ENCODE peak calls at places on chromosomes 12 and 14, in six cellular contexts. U, L, Q, Z, V and R are unnamed samples.

GRCh38 chr12:46677749-46678148 is 148.0 kb downstream of the SLC38A4 start:
- DNase-seq in U (no peak), L (peak), Q (peak), Z (no peak), V (no peak), R (peak)

GRCh38 chr14:102775855-102776760 is 1.1 kb upstream of the TRAF3 start:
- DNase-seq in U (peak), L (peak), Q (no peak), Z (no peak), V (no peak), R (peak)

GRCh38 chr12:14185441-14186192 is 179.9 kb upstream of the ATF7IP start:
- DNase-seq in U (peak), L (peak), Q (peak), Z (peak), V (peak), R (peak)

GRCh38 chr14:105330491-105330895 is 15.9 kb downstream of the PACS2 start:
- DNase-seq in U (no peak), L (peak), Q (no peak), Z (no peak), V (no peak), R (peak)

GRCh38 chr12:108270035-108270840 is 68.9 kb downstream of the CMKLR1 start:
- DNase-seq in U (no peak), L (no peak), Q (no peak), Z (no peak), V (no peak), R (no peak)

GRCh38 chr12:47219243-47219642 is 139.5 kb upstream of the AMIGO2 start:
- DNase-seq in U (no peak), L (peak), Q (no peak), Z (no peak), V (no peak), R (no peak)

GRCh38 chr12:101111441-101111840 is 98.6 kb downstream of the SLC5A8 start:
- DNase-seq in U (no peak), L (no peak), Q (no peak), Z (no peak), V (no peak), R (no peak)

GRCh38 chr12:22334696-22335290 is at the start of gene ST8SIA1:
- DNase-seq in U (peak), L (no peak), Q (no peak), Z (peak), V (peak), R (peak)

GRCh38 chr12:108696111-108696995 is 35.0 kb downstream of the CORO1C start:
- DNase-seq in U (no peak), L (peak), Q (no peak), Z (no peak), V (no peak), R (peak)

DNA sequence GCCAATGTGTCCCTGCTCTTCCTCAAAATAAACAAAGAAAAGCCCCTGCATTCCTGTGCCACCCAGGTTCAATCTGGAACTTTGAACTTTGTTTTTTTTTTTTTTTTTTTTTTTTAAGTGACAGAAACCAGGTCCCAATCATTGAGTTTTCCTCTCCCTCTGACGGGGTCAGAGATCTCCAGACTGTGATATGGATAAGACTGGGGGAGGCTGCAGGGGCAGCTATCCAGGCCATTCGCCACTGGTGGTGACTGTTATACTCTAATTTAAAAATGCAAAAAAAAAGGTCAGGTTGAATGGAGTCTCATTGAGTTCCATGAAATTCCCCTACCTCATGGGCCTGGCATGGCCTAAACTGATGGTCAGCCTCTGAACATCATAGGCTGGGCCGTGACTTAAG is 57.0 kb downstream of the TMX1 start:
- DNase-seq in U (no peak), L (no peak), Q (no peak), Z (no peak), V (no peak), R (no peak)
- H2BK120ac ChIP-seq in U (no peak), L (no peak), Q (no peak), Z (no peak), V (no peak), R (no peak)

DNA sequence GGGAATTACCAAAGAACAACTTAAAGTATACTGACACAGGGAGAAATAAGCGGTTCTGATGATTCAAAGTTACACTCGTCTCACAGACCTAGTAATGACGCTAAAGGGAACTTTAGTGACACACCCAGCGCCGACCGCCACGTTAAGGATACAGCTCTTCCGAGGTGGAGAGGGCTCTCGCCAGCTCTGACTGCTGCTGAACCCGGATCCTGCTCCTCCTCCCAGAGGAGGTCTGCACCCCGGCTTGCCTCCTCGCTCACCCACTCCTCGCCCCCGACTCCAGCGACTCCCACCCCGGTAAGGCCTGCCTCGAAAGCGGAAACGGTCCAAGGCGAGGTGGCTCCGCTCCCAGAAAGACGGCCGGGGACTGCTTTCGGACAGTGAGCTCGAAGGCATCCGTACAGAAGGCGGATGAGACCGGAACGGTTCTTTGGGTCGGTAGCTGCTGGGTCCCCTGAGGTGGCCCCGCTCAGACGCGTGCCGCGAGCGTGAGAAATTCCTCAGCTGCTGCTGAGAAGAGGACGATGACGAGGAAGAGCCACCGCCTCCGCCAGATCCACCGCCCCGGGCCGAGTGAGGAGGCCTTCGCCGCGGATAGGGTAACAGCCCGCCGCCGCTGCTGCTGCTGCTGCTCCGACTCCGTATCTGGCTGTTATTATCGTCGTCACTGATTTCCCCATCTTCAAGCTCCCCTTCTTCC is 637 bp downstream of the ZFC3H1 start:
- DNase-seq in U (peak), L (peak), Q (peak), Z (peak), V (peak), R (peak)
- H2BK120ac ChIP-seq in U (no peak), L (peak), Q (no peak), Z (no peak), V (no peak), R (peak)

DNA sequence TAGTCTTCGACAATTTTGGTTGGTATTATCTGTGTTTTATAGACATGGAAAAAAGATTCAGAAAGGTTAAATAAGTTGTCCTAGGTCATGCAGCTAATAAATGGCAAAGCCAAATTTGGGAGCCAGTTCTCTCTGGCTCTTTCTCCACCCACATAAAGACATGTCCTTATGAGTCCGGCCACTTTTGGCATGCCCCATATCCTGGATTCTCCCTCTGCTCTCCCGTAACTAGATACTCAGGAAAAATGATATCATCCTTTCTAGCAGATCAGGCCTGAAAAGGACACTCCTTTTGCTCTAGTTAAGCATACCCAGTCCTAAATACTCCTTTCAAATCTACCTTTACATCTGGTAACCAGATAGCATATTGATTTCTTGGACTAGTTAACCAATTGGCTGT is 64.4 kb downstream of the TTLL5 start:
- DNase-seq in U (no peak), L (peak), Q (no peak), Z (no peak), V (no peak), R (no peak)
- H2BK120ac ChIP-seq in U (no peak), L (no peak), Q (no peak), Z (no peak), V (no peak), R (no peak)

DNA sequence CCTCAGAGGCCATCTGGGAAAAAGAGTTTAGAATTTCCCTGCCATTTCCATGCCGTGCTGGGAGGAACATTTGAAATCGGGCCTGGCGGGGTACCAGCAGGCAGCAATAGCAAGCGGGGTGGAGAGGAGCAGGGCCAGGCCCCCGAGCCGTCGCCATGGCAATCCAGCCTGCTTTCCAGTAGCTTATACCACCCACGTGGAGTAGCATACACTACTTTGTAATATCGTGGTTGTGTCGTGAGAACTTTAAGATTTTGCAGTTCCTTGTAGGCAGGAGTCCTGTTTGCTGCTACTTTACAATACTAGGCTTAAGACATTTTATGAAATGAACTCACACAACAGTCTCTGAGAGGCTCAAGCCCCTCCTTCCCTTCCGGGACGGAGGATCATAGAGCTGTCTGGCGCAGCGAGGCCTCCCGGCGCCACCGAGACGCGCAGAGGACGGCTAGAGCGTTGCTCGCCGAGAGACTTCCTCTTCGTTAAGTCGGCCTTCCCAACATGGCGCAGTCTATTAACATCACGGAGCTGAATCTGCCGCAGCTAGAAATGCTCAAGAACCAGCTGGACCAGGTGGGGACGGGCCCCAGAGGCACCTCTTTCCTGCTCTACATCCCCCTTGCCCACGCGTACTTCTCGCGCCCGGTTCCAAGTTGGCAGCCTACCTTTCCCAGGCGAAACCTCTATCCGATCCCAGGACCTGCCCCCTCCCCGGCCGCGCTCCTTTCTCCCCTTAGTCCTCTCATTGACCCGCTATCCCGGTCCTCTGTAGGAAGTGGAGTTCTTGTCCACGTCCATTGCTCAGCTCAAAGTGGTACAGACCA is at the start of gene PFDN5:
- DNase-seq in U (peak), L (peak), Q (peak), Z (peak), V (peak), R (peak)
- H2BK120ac ChIP-seq in U (no peak), L (peak), Q (no peak), Z (peak), V (no peak), R (no peak)

DNA sequence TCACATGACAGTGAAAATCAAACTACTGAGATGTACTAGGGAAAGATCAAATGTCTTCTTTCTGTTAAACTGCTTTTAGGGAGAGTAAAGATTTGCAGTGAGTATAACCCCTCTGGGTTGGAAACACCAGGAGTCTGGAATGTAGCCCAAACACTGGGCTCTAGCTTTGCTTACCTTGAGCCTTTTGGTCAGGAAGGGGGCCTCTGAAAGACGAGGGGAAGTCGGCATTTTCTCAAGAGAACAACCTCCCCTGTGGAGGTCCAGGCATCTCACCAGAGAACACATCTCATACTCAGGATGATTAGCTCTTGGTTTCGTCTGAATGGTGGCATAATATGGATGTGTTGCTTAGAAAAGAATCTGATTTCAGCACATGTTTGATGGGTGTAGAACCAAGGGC is 169.0 kb downstream of the ZFP36L1 start:
- DNase-seq in U (no peak), L (no peak), Q (no peak), Z (peak), V (no peak), R (no peak)
- H2BK120ac ChIP-seq in U (no peak), L (no peak), Q (no peak), Z (no peak), V (no peak), R (no peak)

DNA sequence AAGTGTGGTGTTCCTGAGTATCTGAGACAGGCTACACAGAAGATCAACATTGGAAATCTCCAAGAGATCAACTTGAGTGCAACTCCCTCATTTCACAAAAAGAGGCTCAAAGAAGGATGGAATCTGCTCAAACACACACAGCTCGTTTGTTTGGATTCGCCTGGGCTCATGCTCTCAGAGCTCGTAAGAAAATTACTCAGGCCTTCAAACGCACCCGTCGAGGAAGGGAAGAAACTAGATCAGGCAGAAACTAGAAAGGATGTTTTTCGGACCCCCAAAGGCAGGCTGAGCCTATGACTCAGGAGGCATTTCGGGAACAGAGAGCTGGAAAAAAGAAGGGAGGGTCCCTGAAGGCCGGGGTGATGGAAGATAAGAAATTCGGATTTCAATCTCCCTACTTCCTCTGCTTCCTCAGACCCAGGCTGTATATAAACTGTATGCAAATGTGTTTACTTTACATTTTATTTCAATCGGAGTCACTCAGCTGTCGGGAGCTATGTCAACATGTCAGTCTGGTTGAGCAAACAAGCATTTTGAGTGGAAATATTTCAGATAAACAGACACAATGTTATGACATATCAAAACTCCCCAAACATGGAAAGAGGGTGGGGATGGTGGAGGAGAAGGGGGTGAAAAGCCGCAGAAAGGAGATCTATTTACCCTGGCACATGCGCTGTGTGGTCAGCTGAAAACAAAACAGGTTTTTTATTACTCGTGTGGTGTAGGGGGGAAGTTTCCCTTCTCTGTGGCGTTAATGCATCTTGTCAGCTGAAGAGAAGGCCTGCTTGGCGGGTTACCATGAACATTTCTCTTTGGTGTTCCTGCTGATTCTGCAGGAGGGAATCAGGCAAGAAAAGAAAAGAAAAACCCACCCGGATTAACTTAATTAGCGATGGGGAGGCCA is 129.1 kb upstream of the TBX3 start:
- DNase-seq in U (no peak), L (peak), Q (peak), Z (no peak), V (peak), R (peak)
- H2BK120ac ChIP-seq in U (no peak), L (peak), Q (peak), Z (no peak), V (no peak), R (no peak)

GRCh38 chr12:26715232-26715631 is 117.8 kb downstream of the ITPR2 start:
- DNase-seq in U (no peak), L (no peak), Q (no peak), Z (no peak), V (no peak), R (no peak)

GRCh38 chr12:26713885-26714383 is 119.1 kb downstream of the ITPR2 start:
- DNase-seq in U (no peak), L (no peak), Q (no peak), Z (no peak), V (no peak), R (no peak)

GRCh38 chr12:26712892-26713291 is 120.1 kb downstream of the ITPR2 start:
- DNase-seq in U (no peak), L (no peak), Q (peak), Z (no peak), V (no peak), R (no peak)

GRCh38 chr12:26711569-26711968 is 121.4 kb downstream of the ITPR2 start:
- DNase-seq in U (no peak), L (no peak), Q (no peak), Z (no peak), V (no peak), R (no peak)

GRCh38 chr12:26711072-26711471 is 121.9 kb downstream of the ITPR2 start:
- DNase-seq in U (no peak), L (no peak), Q (no peak), Z (no peak), V (no peak), R (no peak)
- H2BK120ac ChIP-seq in U (no peak), L (no peak), Q (no peak), Z (no peak), V (no peak), R (no peak)

GRCh38 chr14:59919582-59920377 is at the start of gene LRRC9:
- DNase-seq in U (peak), L (no peak), Q (peak), Z (peak), V (peak), R (peak)
- H2BK120ac ChIP-seq in U (peak), L (no peak), Q (no peak), Z (no peak), V (peak), R (no peak)